ENCODE peak calls at places on chromosomes 2 and 18, in nine cellular contexts. D, P, G, F, O, B, U, K and M are unnamed samples.

GRCh38 chr18:31685097-31686082 is 1.0 kb upstream of the B4GALT6 start:
- DNase-seq in K (no peak), O (peak), D (peak), F (peak), G (peak), B (peak), P (peak), U (no peak), M (peak)

GRCh38 chr2:201432551-201433388 is 18.5 kb downstream of the TRAK2 start:
- DNase-seq in O (no peak), G (no peak), F (no peak), D (peak), K (no peak), P (no peak), U (no peak), B (no peak), M (no peak)

GRCh38 chr2:75238670-75239330 is 39.5 kb upstream of the TACR1 start:
- DNase-seq in U (no peak), K (peak), F (no peak), O (no peak), D (peak), P (no peak), B (no peak), G (no peak), M (no peak)

GRCh38 chr2:8571286-8571791 is 110.5 kb upstream of the ID2 start:
- DNase-seq in G (no peak), D (no peak), P (no peak), U (no peak), O (peak), B (no peak), K (no peak), F (no peak), M (no peak)

GRCh38 chr2:95060446-95061118 is 35.1 kb downstream of the MAL start:
- DNase-seq in P (peak), K (no peak), B (no peak), U (no peak), D (no peak), F (no peak), G (no peak), O (no peak), M (no peak)

GRCh38 chr2:204280239-204280638 is 265.0 kb upstream of the PARD3B start:
- DNase-seq in P (no peak), D (no peak), F (no peak), G (no peak), B (no peak), K (no peak), O (no peak), U (no peak), M (no peak)

GRCh38 chr18:10401489-10401888 is 52.9 kb upstream of the APCDD1 start:
- DNase-seq in F (no peak), U (no peak), O (no peak), D (no peak), B (no peak), G (no peak), P (no peak), K (no peak), M (no peak)

GRCh38 chr2:100064592-100065006 is 77.8 kb downstream of the AFF3 start:
- DNase-seq in P (no peak), G (no peak), K (no peak), D (no peak), B (no peak), U (no peak), F (no peak), O (no peak), M (no peak)

GRCh38 chr18:63320690-63321265 is 1.2 kb upstream of the BCL2 start:
- DNase-seq in U (no peak), B (peak), O (peak), K (no peak), P (peak), D (no peak), G (no peak), F (peak), M (peak)

GRCh38 chr2:120947327-120947726 is 211.7 kb downstream of the GLI2 start:
- DNase-seq in P (no peak), G (no peak), B (no peak), U (no peak), D (no peak), K (no peak), F (no peak), O (no peak), M (no peak)

GRCh38 chr2:241760301-241760771 is 16.3 kb upstream of the GAL3ST2 start:
- DNase-seq in K (no peak), D (no peak), O (no peak), U (no peak), B (no peak), G (no peak), F (no peak), P (no peak), M (no peak)

GRCh38 chr2:189661148-189661956 is at the start of gene ASNSD1:
- DNase-seq in O (peak), B (peak), F (peak), U (peak), D (peak), K (peak), P (peak), G (peak), M (peak)

GRCh38 chr18:46660955-46661749 is 4.1 kb upstream of the LOXHD1 start:
- DNase-seq in P (no peak), G (no peak), O (no peak), K (no peak), F (no peak), B (peak), U (peak), D (peak), M (no peak)

GRCh38 chr2:176484838-176485237 is 215.6 kb downstream of the MTX2 start:
- DNase-seq in K (no peak), D (peak), U (no peak), O (no peak), F (no peak), P (no peak), G (no peak), B (no peak), M (no peak)

GRCh38 chr2:212595036-212595654 is 56.5 kb upstream of the ERBB4 start:
- DNase-seq in P (no peak), B (no peak), D (no peak), U (no peak), O (no peak), F (no peak), K (no peak), G (no peak), M (no peak)

GRCh38 chr2:38731090-38731489 is 20.1 kb downstream of the SRSF7 start:
- DNase-seq in B (no peak), K (no peak), G (no peak), P (no peak), U (no peak), F (no peak), D (no peak), O (no peak), M (no peak)

GRCh38 chr2:166234112-166234846 is 106.5 kb upstream of the SCN1A start:
- DNase-seq in B (no peak), D (peak), P (no peak), K (peak), O (no peak), F (no peak), U (no peak), G (no peak), M (no peak)

GRCh38 chr2:223688094-223688835 is 86.1 kb upstream of the SCG2 start:
- DNase-seq in D (no peak), K (no peak), O (no peak), B (no peak), P (no peak), G (no peak), F (no peak), U (no peak), M (no peak)

GRCh38 chr18:57469884-57470283 is 34.7 kb downstream of the ONECUT2 start:
- DNase-seq in U (no peak), F (no peak), D (no peak), K (no peak), B (no peak), P (no peak), G (no peak), O (peak), M (no peak)

GRCh38 chr2:229387815-229388214 is 116.7 kb upstream of the PID1 start:
- DNase-seq in F (no peak), K (no peak), O (no peak), B (no peak), U (no peak), D (no peak), G (no peak), P (no peak), M (no peak)

GRCh38 chr2:118110310-118110709 is 22.0 kb downstream of the INSIG2 start:
- DNase-seq in K (no peak), U (no peak), D (no peak), O (no peak), G (no peak), P (no peak), F (no peak), B (no peak), M (no peak)

GRCh38 chr2:76268928-76269327 is 558.2 kb upstream of the GCFC2 start:
- DNase-seq in B (peak), K (no peak), P (no peak), D (no peak), O (no peak), G (no peak), F (no peak), U (no peak), M (no peak)

GRCh38 chr2:2667690-2668089 is 336.6 kb upstream of the MYT1L start:
- DNase-seq in K (no peak), F (no peak), D (no peak), P (no peak), G (no peak), O (no peak), U (no peak), B (no peak), M (no peak)

GRCh38 chr2:192500550-192501200 is 305.9 kb upstream of the TMEFF2 start:
- DNase-seq in K (no peak), B (peak), G (no peak), P (no peak), O (no peak), D (peak), F (no peak), U (no peak), M (no peak)

GRCh38 chr18:63410792-63411191 is 11.5 kb downstream of the VPS4B start:
- DNase-seq in D (peak), U (no peak), G (no peak), B (no peak), O (peak), F (no peak), K (no peak), P (no peak), M (no peak)

GRCh38 chr18:54261894-54262293 is 7.4 kb upstream of the POLI start:
- DNase-seq in U (no peak), P (no peak), B (no peak), K (no peak), G (no peak), D (no peak), O (no peak), F (no peak), M (no peak)

GRCh38 chr18:58937204-58937603 is 72.5 kb downstream of the ZNF532 start:
- DNase-seq in O (no peak), U (no peak), D (peak), K (no peak), F (no peak), B (no peak), P (no peak), G (no peak), M (no peak)

GRCh38 chr2:216777637-216778273 is 82.1 kb downstream of the TNP1 start:
- DNase-seq in B (no peak), P (no peak), K (no peak), G (peak), U (no peak), O (no peak), F (no peak), D (peak), M (no peak)

GRCh38 chr18:11500153-11501122 is 109.0 kb upstream of the SLC35G4 start:
- DNase-seq in G (no peak), F (peak), O (no peak), D (peak), P (no peak), K (peak), U (no peak), B (no peak), M (no peak)

GRCh38 chr2:143171817-143172216 is 42.6 kb downstream of the ARHGAP15 start:
- DNase-seq in U (no peak), D (peak), P (no peak), B (no peak), O (no peak), K (no peak), F (no peak), G (no peak), M (no peak)

GRCh38 chr2:202762546-202762945 is 109.0 kb downstream of the ICA1L start:
- DNase-seq in G (no peak), B (no peak), P (no peak), O (no peak), U (no peak), D (no peak), K (no peak), F (no peak), M (no peak)

GRCh38 chr2:19362094-19362649 is 3.7 kb upstream of the OSR1 start:
- DNase-seq in D (no peak), B (peak), G (no peak), U (no peak), P (no peak), O (no peak), F (no peak), K (no peak), M (no peak)

GRCh38 chr2:99609851-99610381 is 120.1 kb upstream of the REV1 start:
- DNase-seq in G (no peak), D (no peak), O (no peak), U (no peak), K (no peak), F (no peak), B (no peak), P (no peak), M (no peak)

GRCh38 chr2:206274434-206275273 is at the start of gene ZDBF2:
- DNase-seq in O (peak), P (no peak), B (peak), U (no peak), F (no peak), G (peak), K (no peak), D (peak), M (peak)

GRCh38 chr2:205407984-205408383 is 274.3 kb upstream of the NRP2 start:
- DNase-seq in D (peak), O (no peak), P (no peak), B (no peak), U (no peak), K (peak), F (no peak), G (no peak), M (no peak)

GRCh38 chr2:177429688-177430325 is 37.2 kb downstream of the AGPS start:
- DNase-seq in F (no peak), P (no peak), O (no peak), G (no peak), U (no peak), B (no peak), K (peak), D (peak), M (no peak)

GRCh38 chr2:112541315-112542122 is 746 bp upstream of the POLR1B start:
- DNase-seq in G (peak), D (peak), P (peak), K (no peak), O (no peak), U (no peak), B (no peak), F (peak), M (peak)

GRCh38 chr2:130823886-130824491 is 12.7 kb upstream of the ARHGEF4 start:
- DNase-seq in G (no peak), O (no peak), K (no peak), D (no peak), F (no peak), U (no peak), B (no peak), P (no peak), M (no peak)